ENCODE peak calls at places on chromosomes 16 and 17, in nine cellular contexts. E, B, F, C, V, U, X, N and D are unnamed samples.

GRCh38 chr17:28982191-28982793 is 23.5 kb downstream of the SEZ6 start:
- DNase-seq in E (peak), B (no peak), F (peak), C (no peak), V (peak), U (no peak), X (no peak), N (no peak), D (no peak)

GRCh38 chr17:58265902-58266875 is 14.5 kb downstream of the MPO start:
- DNase-seq in E (peak), B (no peak), F (no peak), C (no peak), V (no peak), U (no peak), X (no peak), N (no peak), D (peak)

GRCh38 chr17:49406791-49407190 is 7.9 kb downstream of the PHB1 start:
- DNase-seq in E (no peak), B (no peak), F (no peak), C (no peak), V (no peak), U (no peak), X (no peak), N (no peak), D (no peak)

GRCh38 chr17:82124101-82124500 is 26.1 kb upstream of the FASN start:
- DNase-seq in E (no peak), B (no peak), F (no peak), C (no peak), V (no peak), U (no peak), X (no peak), N (no peak), D (no peak)

GRCh38 chr17:73480740-73481139 is 163.5 kb downstream of the SDK2 start:
- DNase-seq in E (no peak), B (no peak), F (no peak), C (no peak), V (no peak), U (no peak), X (no peak), N (no peak), D (no peak)

GRCh38 chr17:8869416-8869815 is 1.9 kb upstream of the PIK3R6 start:
- DNase-seq in E (no peak), B (no peak), F (no peak), C (no peak), V (no peak), U (no peak), X (no peak), N (no peak), D (no peak)

GRCh38 chr16:21638573-21638975 is 13.8 kb downstream of the IGSF6 start:
- DNase-seq in E (no peak), B (no peak), F (peak), C (no peak), V (no peak), U (no peak), X (no peak), N (no peak), D (no peak)

GRCh38 chr16:63312343-63312742 is 1276.1 kb upstream of the CDH8 start:
- DNase-seq in E (no peak), B (no peak), F (no peak), C (no peak), V (no peak), U (no peak), X (no peak), N (no peak), D (no peak)

GRCh38 chr17:34357398-34357797 is 1.1 kb downstream of the CCL13 start:
- DNase-seq in E (no peak), B (no peak), F (no peak), C (no peak), V (no peak), U (peak), X (no peak), N (no peak), D (no peak)

GRCh38 chr16:85498607-85499006 is 114.5 kb upstream of the GSE1 start:
- DNase-seq in E (no peak), B (no peak), F (no peak), C (no peak), V (peak), U (no peak), X (no peak), N (no peak), D (no peak)

GRCh38 chr17:75260679-75261335 is 599 bp downstream of the GGA3 start:
- DNase-seq in E (no peak), B (no peak), F (no peak), C (no peak), V (no peak), U (peak), X (no peak), N (no peak), D (no peak)

GRCh38 chr17:81294512-81295030 is 536 bp downstream of the SLC38A10 start:
- DNase-seq in E (no peak), B (no peak), F (peak), C (no peak), V (peak), U (peak), X (no peak), N (no peak), D (no peak)

GRCh38 chr17:27284811-27285415 is 9.0 kb upstream of the WSB1 start:
- DNase-seq in E (no peak), B (no peak), F (peak), C (no peak), V (no peak), U (no peak), X (no peak), N (no peak), D (no peak)

GRCh38 chr17:81384929-81385319 is 10.3 kb upstream of the BAHCC1 start:
- DNase-seq in E (no peak), B (no peak), F (no peak), C (no peak), V (no peak), U (no peak), X (no peak), N (no peak), D (no peak)

GRCh38 chr16:80407265-80407987 is 133.4 kb upstream of the DYNLRB2 start:
- DNase-seq in E (no peak), B (no peak), F (no peak), C (no peak), V (no peak), U (no peak), X (no peak), N (no peak), D (no peak)

GRCh38 chr17:36544049-36544319 is 735 bp upstream of the GGNBP2 start:
- DNase-seq in E (peak), B (no peak), F (no peak), C (peak), V (no peak), U (peak), X (no peak), N (no peak), D (no peak)

GRCh38 chr17:81833160-81833920 is at the start of gene MCRIP1:
- DNase-seq in E (peak), B (peak), F (peak), C (peak), V (peak), U (peak), X (peak), N (peak), D (peak)

GRCh38 chr16:88970539-88971065 is 6.4 kb downstream of the CBFA2T3 start:
- DNase-seq in E (no peak), B (no peak), F (no peak), C (no peak), V (no peak), U (no peak), X (no peak), N (no peak), D (no peak)

GRCh38 chr16:10806698-10807097 is 11.9 kb downstream of the TVP23A start:
- DNase-seq in E (no peak), B (no peak), F (no peak), C (no peak), V (no peak), U (no peak), X (no peak), N (no peak), D (no peak)

GRCh38 chr17:57930239-57930638 is 25.0 kb downstream of the CUEDC1 start:
- DNase-seq in E (no peak), B (no peak), F (no peak), C (no peak), V (no peak), U (no peak), X (no peak), N (no peak), D (no peak)

GRCh38 chr17:45861185-45861584 is 16.5 kb downstream of the SPPL2C start:
- DNase-seq in E (no peak), B (no peak), F (no peak), C (no peak), V (no peak), U (no peak), X (no peak), N (no peak), D (no peak)

GRCh38 chr17:64016248-64016784 is 4.1 kb downstream of the ICAM2 start:
- DNase-seq in E (peak), B (no peak), F (no peak), C (no peak), V (no peak), U (no peak), X (no peak), N (no peak), D (no peak)

GRCh38 chr16:68251812-68252211 is 6.6 kb downstream of the PLA2G15 start:
- DNase-seq in E (no peak), B (no peak), F (no peak), C (no peak), V (no peak), U (no peak), X (no peak), N (no peak), D (no peak)

GRCh38 chr17:10777131-10777805 is 26.6 kb downstream of the TMEM238L start:
- DNase-seq in E (no peak), B (no peak), F (no peak), C (no peak), V (peak), U (no peak), X (no peak), N (no peak), D (no peak)

GRCh38 chr16:53372942-53373871 is 61.1 kb upstream of the RBL2 start:
- DNase-seq in E (peak), B (peak), F (no peak), C (no peak), V (peak), U (peak), X (no peak), N (no peak), D (no peak)
- TF ChIP-seq CTCF in E (no peak), B (no peak), F (no peak), C (no peak), V (no peak), U (no peak), X (no peak), N (no peak), D (no peak)

GRCh38 chr17:32303861-32304288 is 38.1 kb downstream of the C17orf75 start:
- DNase-seq in E (no peak), B (no peak), F (no peak), C (no peak), V (no peak), U (no peak), X (no peak), N (no peak), D (no peak)
- TF ChIP-seq CTCF in E (no peak), B (no peak), F (no peak), C (no peak), V (no peak), U (no peak), X (no peak), N (no peak), D (no peak)

DNA sequence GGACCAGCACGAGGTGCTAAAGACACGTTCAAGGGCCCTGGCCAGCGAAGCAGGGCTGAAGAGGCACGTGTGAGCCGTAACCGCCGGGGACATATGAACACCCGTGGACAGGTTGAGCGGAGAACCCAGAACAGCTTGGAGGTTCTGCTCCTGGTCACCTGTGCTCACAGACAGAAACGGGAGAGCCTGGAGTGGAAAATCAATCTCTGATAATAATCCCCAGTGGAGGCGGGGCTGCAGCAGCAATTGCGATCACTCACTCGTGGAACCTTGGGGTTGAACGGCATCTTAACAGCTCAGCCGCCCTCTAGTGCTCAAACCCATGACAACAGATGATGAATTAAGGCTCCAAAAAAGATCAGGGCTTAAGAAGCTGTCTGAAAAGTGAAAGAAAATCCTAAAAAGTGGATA is 25.6 kb downstream of the WIPI1 start:
- DNase-seq in E (peak), B (peak), F (peak), C (no peak), V (no peak), U (peak), X (no peak), N (peak), D (peak)
- TF ChIP-seq CTCF in E (peak), B (peak), F (peak), C (no peak), V (no peak), U (peak), X (peak), N (peak), D (peak)

DNA sequence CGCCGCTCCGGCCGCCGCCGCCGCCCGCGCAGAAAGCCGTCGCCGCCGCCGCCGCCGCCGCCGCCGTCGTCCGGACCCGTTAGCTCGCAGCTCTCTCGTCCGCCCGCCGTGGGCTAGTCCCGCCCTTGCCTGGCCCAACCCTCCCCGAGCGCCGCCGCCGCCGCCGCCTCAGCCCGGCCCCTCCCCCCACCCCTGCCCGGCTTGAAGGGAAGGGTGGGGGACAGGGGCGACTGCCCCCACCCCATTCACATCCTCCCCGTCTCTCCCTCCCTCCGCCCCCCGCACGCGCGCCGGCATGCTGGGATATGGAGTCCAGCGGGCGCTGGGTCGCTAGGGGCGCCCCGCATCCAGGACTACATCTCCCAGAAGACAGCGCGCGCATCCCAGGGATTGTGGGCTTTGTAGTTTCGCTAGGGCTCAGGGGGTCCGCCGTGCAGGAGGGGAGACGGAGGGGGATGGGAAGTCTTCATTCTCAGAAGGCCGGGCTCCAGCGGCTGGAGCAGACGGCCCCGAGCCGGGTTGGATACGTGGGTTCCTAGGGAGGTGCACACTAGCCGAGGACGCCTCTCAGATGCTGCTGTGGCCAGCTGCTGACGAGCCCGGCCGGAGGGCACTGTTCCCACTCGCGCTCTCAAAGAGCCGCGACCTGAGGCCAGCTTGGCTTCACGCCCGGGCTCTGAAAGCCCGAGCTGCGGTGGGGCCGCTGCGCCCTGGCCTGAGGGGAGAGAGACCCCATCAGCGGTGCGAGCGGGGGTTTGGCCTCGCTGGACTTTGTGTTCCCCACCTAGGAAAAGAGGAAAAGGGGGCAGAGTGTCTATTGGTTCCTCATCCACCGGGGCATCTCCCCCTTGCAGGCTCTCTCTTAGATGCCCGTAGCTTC is at the start of gene ST3GAL2:
- DNase-seq in E (peak), B (peak), F (peak), C (peak), V (peak), U (peak), X (peak), N (peak), D (peak)
- TF ChIP-seq CTCF in E (no peak), B (peak), F (peak), C (no peak), V (no peak), U (no peak), X (peak), N (no peak), D (no peak)

GRCh38 chr16:48904333-48904732 is 294.4 kb upstream of the N4BP1 start:
- DNase-seq in E (no peak), B (no peak), F (no peak), C (no peak), V (no peak), U (no peak), X (no peak), N (no peak), D (no peak)

GRCh38 chr16:48903054-48903453 is 293.1 kb upstream of the N4BP1 start:
- DNase-seq in E (no peak), B (peak), F (no peak), C (peak), V (no peak), U (peak), X (no peak), N (peak), D (no peak)

GRCh38 chr16:48905632-48906031 is 295.7 kb upstream of the N4BP1 start:
- DNase-seq in E (no peak), B (no peak), F (no peak), C (peak), V (no peak), U (no peak), X (no peak), N (no peak), D (no peak)

GRCh38 chr16:48899500-48899899 is 289.5 kb upstream of the N4BP1 start:
- DNase-seq in E (no peak), B (no peak), F (no peak), C (peak), V (no peak), U (no peak), X (no peak), N (no peak), D (no peak)

DNA sequence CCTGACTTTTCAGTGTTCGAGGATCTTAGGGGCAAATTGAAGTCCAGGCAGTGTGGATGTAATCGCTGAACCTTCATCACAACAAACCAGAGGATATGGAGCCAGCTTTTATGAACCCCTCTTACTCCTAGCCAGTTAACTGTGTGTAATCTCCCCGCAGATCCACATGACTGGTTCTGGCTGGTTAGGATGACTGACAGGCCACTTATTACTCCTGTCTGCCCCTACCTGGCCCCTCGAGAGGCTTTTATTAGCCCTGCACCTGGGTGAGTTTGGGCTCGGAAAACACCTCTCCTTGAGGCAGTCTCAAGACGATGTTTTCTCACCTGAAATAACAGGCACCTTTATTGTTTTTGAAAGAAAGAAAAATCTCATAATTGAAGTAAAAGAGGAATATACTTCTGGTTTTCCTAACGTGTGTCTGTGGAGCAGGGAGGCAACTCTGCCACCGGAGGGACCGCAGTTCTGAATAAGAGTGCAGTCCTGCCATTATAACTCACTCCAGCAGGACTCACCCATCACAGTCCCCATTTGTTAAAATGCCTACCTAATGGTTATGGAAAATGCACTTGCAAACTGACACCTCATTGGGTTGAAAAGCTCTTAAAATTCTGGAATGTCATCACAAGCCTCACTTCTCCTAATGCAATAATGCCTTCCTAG is 291.9 kb upstream of the N4BP1 start:
- DNase-seq in E (no peak), B (peak), F (no peak), C (peak), V (no peak), U (peak), X (no peak), N (no peak), D (no peak)
- TF ChIP-seq CTCF in E (no peak), B (peak), F (no peak), C (no peak), V (no peak), U (peak), X (peak), N (peak), D (no peak)

GRCh38 chr16:5045499-5046115 is 11.9 kb upstream of the NAGPA start:
- DNase-seq in E (no peak), B (no peak), F (no peak), C (no peak), V (no peak), U (no peak), X (no peak), N (no peak), D (no peak)

GRCh38 chr16:5041604-5042133 is 7.9 kb upstream of the NAGPA start:
- DNase-seq in E (no peak), B (no peak), F (no peak), C (no peak), V (no peak), U (no peak), X (no peak), N (no peak), D (no peak)

GRCh38 chr16:5042574-5043171 is 8.9 kb upstream of the NAGPA start:
- DNase-seq in E (no peak), B (no peak), F (no peak), C (no peak), V (no peak), U (peak), X (no peak), N (no peak), D (no peak)

GRCh38 chr16:5044011-5044540 is 10.3 kb upstream of the NAGPA start:
- DNase-seq in E (no peak), B (no peak), F (no peak), C (no peak), V (no peak), U (no peak), X (no peak), N (no peak), D (no peak)

DNA sequence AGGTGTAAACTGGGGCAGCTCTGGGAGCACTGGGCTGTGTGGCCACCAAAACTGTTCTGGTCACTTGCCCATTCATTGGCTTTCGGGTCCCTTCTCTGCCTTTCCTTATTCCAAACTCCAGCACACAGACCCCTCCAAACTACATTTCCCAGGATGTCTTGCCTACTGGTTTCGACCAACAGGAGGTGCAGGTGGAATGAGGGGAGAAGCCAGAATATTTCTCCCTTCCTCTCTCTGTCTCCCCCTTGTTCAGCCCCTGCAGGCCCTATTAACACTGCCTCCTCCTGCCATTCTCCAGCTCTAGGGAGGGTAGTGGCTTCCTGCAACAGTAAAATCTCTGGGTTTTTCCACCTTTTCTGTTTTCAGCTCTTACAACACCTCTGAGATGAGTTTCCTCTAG is 13.2 kb upstream of the NAGPA start:
- DNase-seq in E (no peak), B (no peak), F (no peak), C (no peak), V (no peak), U (peak), X (no peak), N (no peak), D (no peak)
- TF ChIP-seq CTCF in E (no peak), B (no peak), F (no peak), C (no peak), V (no peak), U (no peak), X (no peak), N (no peak), D (no peak)

GRCh38 chr16:28090646-28091377 is 27.3 kb upstream of the GSG1L start:
- DNase-seq in E (no peak), B (peak), F (no peak), C (no peak), V (no peak), U (peak), X (no peak), N (no peak), D (no peak)
- TF ChIP-seq CTCF in E (no peak), B (peak), F (peak), C (no peak), V (no peak), U (peak), X (peak), N (peak), D (peak)

GRCh38 chr16:74991268-74991592 is 6.3 kb upstream of the WDR59 start:
- DNase-seq in E (no peak), B (no peak), F (no peak), C (no peak), V (no peak), U (no peak), X (no peak), N (no peak), D (no peak)
- TF ChIP-seq CTCF in E (no peak), B (no peak), F (no peak), C (no peak), V (no peak), U (no peak), X (no peak), N (no peak), D (no peak)

GRCh38 chr17:30717290-30718098 is 107.0 kb downstream of the CRLF3 start:
- DNase-seq in E (no peak), B (no peak), F (no peak), C (no peak), V (no peak), U (no peak), X (no peak), N (no peak), D (no peak)
- TF ChIP-seq CTCF in E (no peak), B (no peak), F (no peak), C (no peak), V (no peak), U (no peak), X (no peak), N (no peak), D (no peak)